ENCODE peak calls at places on chromosomes 12 and 14, in nine cellular contexts. N, D, Q, B, T, P, I, M and U are unnamed samples.

GRCh38 chr14:70359076-70359424 is 433 bp downstream of the COX16 start:
- DNase-seq in I (no peak), Q (no peak), T (no peak), N (no peak), B (no peak), D (no peak), P (no peak), M (no peak), U (no peak)

GRCh38 chr14:61478971-61479473 is 157.6 kb downstream of the PRKCH start:
- DNase-seq in B (no peak), I (no peak), M (no peak), D (no peak), P (no peak), T (no peak), Q (no peak), N (no peak), U (no peak)

GRCh38 chr12:13564266-13564810 is 367.8 kb downstream of the EMP1 start:
- DNase-seq in T (no peak), P (no peak), N (no peak), Q (no peak), M (no peak), D (no peak), B (no peak), I (no peak), U (no peak)

GRCh38 chr14:35174342-35174741 is 52.0 kb downstream of the PRORP start:
- DNase-seq in M (no peak), P (no peak), N (no peak), I (no peak), T (no peak), Q (no peak), B (no peak), D (no peak), U (no peak)

GRCh38 chr12:131452444-131452860 is 258.4 kb upstream of the SFSWAP start:
- DNase-seq in Q (peak), I (no peak), M (peak), N (no peak), T (no peak), D (no peak), B (no peak), P (peak), U (no peak)

GRCh38 chr14:55099741-55100140 is 29.3 kb upstream of the LGALS3 start:
- DNase-seq in T (peak), D (no peak), B (peak), P (no peak), N (peak), Q (no peak), I (no peak), M (no peak), U (peak)

GRCh38 chr12:23055004-23055403 is 430.0 kb downstream of the ETNK1 start:
- DNase-seq in T (peak), I (peak), Q (peak), P (peak), D (no peak), B (no peak), N (peak), M (peak), U (no peak)

GRCh38 chr12:58313091-58313855 is 371.9 kb downstream of the ATP23 start:
- DNase-seq in B (peak), P (peak), T (peak), D (no peak), Q (no peak), I (peak), N (peak), M (no peak), U (peak)

GRCh38 chr14:73633115-73633514 is 11.7 kb upstream of the DNAL1 start:
- DNase-seq in P (no peak), N (no peak), D (no peak), T (no peak), M (no peak), B (no peak), I (no peak), Q (peak), U (no peak)

GRCh38 chr12:124654666-124655316 is 87.4 kb upstream of the NCOR2 start:
- DNase-seq in B (peak), I (peak), P (no peak), D (no peak), N (no peak), Q (no peak), T (no peak), M (no peak), U (peak)

GRCh38 chr12:59115526-59115925 is 195.2 kb upstream of the LRIG3 start:
- DNase-seq in D (no peak), P (no peak), Q (no peak), B (peak), M (no peak), T (peak), I (peak), N (peak), U (peak)

GRCh38 chr14:101215266-101215665 is 311.7 kb upstream of the RTL1 start:
- DNase-seq in D (no peak), T (no peak), I (no peak), M (no peak), B (no peak), Q (no peak), P (no peak), N (no peak), U (no peak)

GRCh38 chr14:98028156-98028555 is 1231.0 kb downstream of the VRK1 start:
- DNase-seq in D (no peak), Q (no peak), T (no peak), M (no peak), I (no peak), N (no peak), P (no peak), B (no peak), U (no peak)

GRCh38 chr12:32183646-32184045 is 77.0 kb downstream of the BICD1 start:
- DNase-seq in T (no peak), N (no peak), I (peak), D (peak), P (no peak), B (no peak), Q (no peak), M (no peak), U (no peak)

GRCh38 chr14:99879401-99880295 is 86.4 kb downstream of the EML1 start:
- DNase-seq in P (peak), D (no peak), I (peak), T (peak), N (peak), Q (no peak), M (no peak), B (peak), U (peak)

GRCh38 chr12:2640709-2641108 is 154.1 kb upstream of the FKBP4 start:
- DNase-seq in B (peak), Q (peak), I (peak), P (peak), N (peak), D (no peak), M (no peak), T (peak), U (peak)

GRCh38 chr12:55698965-55699364 is 8.7 kb downstream of the ITGA7 start:
- DNase-seq in I (no peak), N (no peak), M (no peak), T (no peak), Q (no peak), P (no peak), B (no peak), D (no peak), U (no peak)

GRCh38 chr12:108575199-108575912 is 13.0 kb downstream of the ISCU start:
- DNase-seq in B (no peak), N (no peak), P (no peak), Q (no peak), D (no peak), M (no peak), I (no peak), T (no peak), U (no peak)

GRCh38 chr12:54222609-54223008 is 33.8 kb upstream of the SMUG1 start:
- DNase-seq in Q (no peak), B (peak), T (peak), I (peak), N (peak), M (no peak), P (peak), D (no peak), U (peak)

GRCh38 chr12:102595315-102595714 is 115.0 kb upstream of the IGF1 start:
- DNase-seq in N (no peak), P (no peak), Q (no peak), M (no peak), T (no peak), B (no peak), D (no peak), I (no peak), U (no peak)

GRCh38 chr14:99026471-99026870 is 245.5 kb downstream of the BCL11B start:
- DNase-seq in I (no peak), T (no peak), P (no peak), N (no peak), M (no peak), Q (no peak), D (no peak), B (no peak), U (no peak)

GRCh38 chr12:85275359-85275758 is 4.7 kb upstream of the ALX1 start:
- DNase-seq in D (no peak), P (no peak), N (no peak), Q (no peak), I (no peak), T (peak), M (no peak), B (no peak), U (no peak)

GRCh38 chr12:55965240-55965639 is 602 bp downstream of the PMEL start:
- DNase-seq in P (no peak), Q (no peak), B (no peak), T (no peak), N (no peak), M (no peak), I (no peak), D (no peak), U (no peak)

GRCh38 chr12:107448198-107448597 is 237.4 kb upstream of the PWP1 start:
- DNase-seq in P (peak), I (no peak), M (peak), N (no peak), B (peak), T (peak), Q (peak), D (no peak), U (peak)

GRCh38 chr12:11228268-11228879 is 41.1 kb downstream of the PRB3 start:
- DNase-seq in P (peak), M (peak), I (peak), Q (peak), B (peak), T (peak), D (peak), N (peak), U (peak)

GRCh38 chr14:64823305-64823985 is 56.3 kb downstream of the SPTB start:
- DNase-seq in T (peak), N (peak), I (peak), M (peak), Q (peak), D (peak), P (peak), B (peak), U (peak)

GRCh38 chr14:25400607-25401206 is 350.8 kb upstream of the STXBP6 start:
- DNase-seq in N (peak), Q (peak), P (peak), I (peak), T (peak), M (peak), B (peak), D (peak), U (peak)